ENCODE peak calls at places on chromosomes 6 and 20, in seven cellular contexts. H, Y, U, V, Q, A and G are unnamed samples.

GRCh38 chr6:70651326-70651905 is 16.3 kb upstream of the SMAP1 start:
- DNase-seq in A (no peak), U (no peak), V (peak; percentile 5), Q (no peak), H (no peak), Y (no peak), G (no peak)

GRCh38 chr6:6543181-6543879 is 45.2 kb upstream of the LY86 start:
- DNase-seq in V (no peak), H (no peak), Q (no peak), A (no peak), U (peak; percentile 39), Y (no peak), G (no peak)

GRCh38 chr6:136213853-136214252 is 36.3 kb downstream of the MTFR2 start:
- DNase-seq in Q (no peak), V (no peak), A (no peak), H (no peak), U (no peak), Y (no peak), G (no peak)

GRCh38 chr6:33661118-33661838 is 40.2 kb downstream of the ITPR3 start:
- DNase-seq in U (no peak), H (no peak), Y (no peak), Q (no peak), A (no peak), V (no peak), G (no peak)

GRCh38 chr6:79280756-79281155 is 46.3 kb upstream of the HMGN3 start:
- DNase-seq in Y (no peak), V (no peak), H (no peak), U (no peak), Q (no peak), A (no peak), G (no peak)

GRCh38 chr20:50064640-50065615 is 48.0 kb downstream of the UBE2V1 start:
- DNase-seq in A (no peak), U (no peak), Q (no peak), Y (no peak), H (no peak), V (no peak), G (no peak)

GRCh38 chr6:154572592-154572991 is 62.1 kb upstream of the CNKSR3 start:
- DNase-seq in H (no peak), A (no peak), U (no peak), V (no peak), Q (no peak), Y (no peak), G (no peak)

GRCh38 chr20:49812463-49813304 is at the start of gene SLC9A8:
- DNase-seq in U (peak; percentile 95), Q (peak; percentile 92), H (peak; percentile 92), V (peak; percentile 61), Y (peak; percentile 73), A (peak; percentile 79), G (peak; percentile 96)

GRCh38 chr20:3088031-3088430 is 3.5 kb upstream of the AVP start:
- DNase-seq in A (no peak), Y (no peak), Q (no peak), H (no peak), U (no peak), V (no peak), G (no peak)

GRCh38 chr20:20711413-20711812 is 1.0 kb downstream of the RALGAPA2 start:
- DNase-seq in V (no peak), H (no peak), A (peak; percentile 10), Q (no peak), U (no peak), Y (no peak), G (no peak)